ENCODE peak calls at places on chromosomes 1 and 21, in six cellular contexts. One of them, this sample, is unnamed.

GRCh38 chr1:36157115-36157903 is 1.3 kb downstream of the MAP7D1 start:
- DNase-seq in H1: no peak
- DNase-seq in K562: no peak
- DNase-seq in stomach: no peak
- DNase-seq in HepG2: no peak
- DNase-seq in suprapubic skin: no peak
- DNase-seq in this sample: no peak

GRCh38 chr21:26130249-26130896 is 40.2 kb downstream of the APP start:
- DNase-seq in HepG2: no peak
- DNase-seq in H1: no peak
- DNase-seq in stomach: no peak
- DNase-seq in suprapubic skin: no peak
- DNase-seq in K562: no peak
- DNase-seq in this sample: no peak

GRCh38 chr1:147619741-147620140 is 50.6 kb downstream of the ACP6 start:
- DNase-seq in stomach: no peak
- DNase-seq in suprapubic skin: no peak
- DNase-seq in H1: no peak
- DNase-seq in HepG2: no peak
- DNase-seq in K562: no peak
- DNase-seq in this sample: no peak

GRCh38 chr1:166914111-166914510 is 38.0 kb upstream of the TADA1 start:
- DNase-seq in HepG2: no peak
- DNase-seq in H1: no peak
- DNase-seq in K562: no peak
- DNase-seq in suprapubic skin: no peak
- DNase-seq in stomach: no peak
- DNase-seq in this sample: no peak

GRCh38 chr21:18959817-18960216 is 556.2 kb upstream of the TMPRSS15 start:
- DNase-seq in K562: no peak
- DNase-seq in suprapubic skin: no peak
- DNase-seq in HepG2: no peak
- DNase-seq in H1: no peak
- DNase-seq in stomach: no peak
- DNase-seq in this sample: no peak

GRCh38 chr21:26843912-26844257 is 1.3 kb downstream of the ADAMTS1 start:
- DNase-seq in HepG2: no peak
- DNase-seq in suprapubic skin: no peak
- DNase-seq in H1: no peak
- DNase-seq in K562: no peak
- DNase-seq in stomach: no peak
- DNase-seq in this sample: no peak

GRCh38 chr21:38881041-38881570 is 75.4 kb downstream of the ETS2 start:
- DNase-seq in K562: no peak
- DNase-seq in stomach: no peak
- DNase-seq in suprapubic skin: no peak
- DNase-seq in H1: no peak
- DNase-seq in HepG2: no peak
- DNase-seq in this sample: no peak

GRCh38 chr1:221829327-221830011 is 87.6 kb upstream of the DUSP10 start:
- DNase-seq in stomach: no peak
- DNase-seq in H1: no peak
- DNase-seq in suprapubic skin: no peak
- DNase-seq in HepG2: no peak
- DNase-seq in K562: no peak
- DNase-seq in this sample: no peak

GRCh38 chr1:93171549-93172050 is 8.6 kb downstream of the TMED5 start:
- DNase-seq in suprapubic skin: no peak
- DNase-seq in HepG2: no peak
- DNase-seq in stomach: no peak
- DNase-seq in H1: no peak
- DNase-seq in K562: no peak
- DNase-seq in this sample: no peak

GRCh38 chr1:186175588-186175987 is 199.5 kb downstream of the TPR start:
- DNase-seq in K562: no peak
- DNase-seq in H1: no peak
- DNase-seq in stomach: no peak
- DNase-seq in suprapubic skin: no peak
- DNase-seq in HepG2: no peak
- DNase-seq in this sample: no peak

GRCh38 chr1:58003059-58003458 is 543.5 kb downstream of the OMA1 start:
- DNase-seq in HepG2: no peak
- DNase-seq in K562: no peak
- DNase-seq in stomach: no peak
- DNase-seq in suprapubic skin: no peak
- DNase-seq in H1: no peak
- DNase-seq in this sample: no peak

GRCh38 chr1:22579541-22580155 is 16.4 kb downstream of the EPHA8 start:
- DNase-seq in stomach: no peak
- DNase-seq in suprapubic skin: no peak
- DNase-seq in HepG2: no peak
- DNase-seq in K562: no peak
- DNase-seq in H1: no peak
- DNase-seq in this sample: no peak

GRCh38 chr1:21963477-21964217 is 13.2 kb upstream of the CELA3B start:
- DNase-seq in HepG2: peak; percentile 65
- DNase-seq in suprapubic skin: peak; percentile 89
- DNase-seq in H1: peak; percentile 99
- DNase-seq in stomach: peak; percentile 88
- DNase-seq in K562: peak; percentile 87
- DNase-seq in this sample: peak; percentile 83

GRCh38 chr21:35324372-35325220 is 275.5 kb upstream of the RUNX1 start:
- DNase-seq in suprapubic skin: no peak
- DNase-seq in H1: no peak
- DNase-seq in K562: no peak
- DNase-seq in stomach: no peak
- DNase-seq in HepG2: no peak
- DNase-seq in this sample: no peak

GRCh38 chr21:35325953-35326352 is 276.9 kb upstream of the RUNX1 start:
- DNase-seq in K562: no peak
- DNase-seq in suprapubic skin: no peak
- DNase-seq in HepG2: no peak
- DNase-seq in stomach: no peak
- DNase-seq in H1: no peak
- DNase-seq in this sample: no peak

GRCh38 chr21:35321322-35322200 is 272.5 kb upstream of the RUNX1 start:
- DNase-seq in stomach: no peak
- DNase-seq in H1: no peak
- DNase-seq in suprapubic skin: no peak
- DNase-seq in HepG2: no peak
- DNase-seq in K562: no peak
- DNase-seq in this sample: no peak

GRCh38 chr21:35326677-35327076 is 277.6 kb upstream of the RUNX1 start:
- DNase-seq in K562: no peak
- DNase-seq in stomach: no peak
- DNase-seq in suprapubic skin: no peak
- DNase-seq in HepG2: no peak
- DNase-seq in H1: no peak
- DNase-seq in this sample: no peak

DNA sequence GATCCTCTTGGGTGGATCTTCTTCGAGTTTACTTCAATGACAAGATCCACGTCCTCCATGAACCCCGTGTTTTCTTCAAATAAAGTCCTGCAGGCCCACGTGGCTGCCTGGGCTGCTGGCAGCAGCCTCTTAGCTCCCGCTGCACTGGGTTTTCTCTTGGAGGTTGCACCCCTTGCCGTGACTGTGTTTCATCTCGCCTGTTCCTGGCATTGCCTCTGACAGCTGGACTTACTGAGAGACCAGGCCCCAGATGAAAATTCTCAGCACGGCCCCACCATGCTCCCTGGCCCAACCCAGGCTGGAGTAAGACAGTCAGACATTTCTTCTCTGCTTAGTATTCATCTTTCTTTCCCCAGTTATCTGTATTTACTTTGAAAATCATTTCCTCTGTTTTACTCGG is 274.8 kb upstream of the RUNX1 start:
- DNase-seq in K562: no peak
- DNase-seq in H1: no peak
- DNase-seq in HepG2: no peak
- DNase-seq in suprapubic skin: no peak
- DNase-seq in stomach: no peak
- DNase-seq in this sample: peak; percentile 13
- TF ChIP-seq EP300 in K562: no peak
- TF ChIP-seq EP300 in H1: no peak
- TF ChIP-seq EP300 in HepG2: no peak
- TF ChIP-seq EP300 in suprapubic skin: no peak
- TF ChIP-seq EP300 in stomach: peak; percentile 22
- TF ChIP-seq EP300 in this sample: no peak

GRCh38 chr1:181095763-181096184 is 7.3 kb downstream of the IER5 start:
- DNase-seq in HepG2: no peak
- DNase-seq in H1: no peak
- DNase-seq in stomach: no peak
- DNase-seq in K562: no peak
- DNase-seq in suprapubic skin: no peak
- DNase-seq in this sample: no peak

GRCh38 chr1:181097242-181097641 is 8.7 kb downstream of the IER5 start:
- DNase-seq in suprapubic skin: peak; percentile 55
- DNase-seq in HepG2: no peak
- DNase-seq in H1: no peak
- DNase-seq in stomach: no peak
- DNase-seq in K562: no peak
- DNase-seq in this sample: no peak

GRCh38 chr1:181094402-181094801 is 5.9 kb downstream of the IER5 start:
- DNase-seq in H1: no peak
- DNase-seq in HepG2: no peak
- DNase-seq in K562: no peak
- DNase-seq in suprapubic skin: no peak
- DNase-seq in stomach: no peak
- DNase-seq in this sample: no peak

GRCh38 chr1:181094813-181095212 is 6.3 kb downstream of the IER5 start:
- DNase-seq in H1: no peak
- DNase-seq in stomach: no peak
- DNase-seq in HepG2: no peak
- DNase-seq in suprapubic skin: no peak
- DNase-seq in K562: no peak
- DNase-seq in this sample: no peak

GRCh38 chr1:181095260-181095659 is 6.8 kb downstream of the IER5 start:
- DNase-seq in suprapubic skin: no peak
- DNase-seq in stomach: no peak
- DNase-seq in K562: no peak
- DNase-seq in HepG2: no peak
- DNase-seq in H1: no peak
- DNase-seq in this sample: no peak
- TF ChIP-seq POLR2AphosphoS5 in suprapubic skin: no peak
- TF ChIP-seq POLR2AphosphoS5 in stomach: no peak
- TF ChIP-seq POLR2AphosphoS5 in K562: no peak
- TF ChIP-seq POLR2AphosphoS5 in HepG2: no peak
- TF ChIP-seq POLR2AphosphoS5 in H1: no peak
- TF ChIP-seq POLR2AphosphoS5 in this sample: no peak

GRCh38 chr21:40284481-40284880 is 417.2 kb downstream of the PCP4 start:
- DNase-seq in HepG2: no peak
- DNase-seq in suprapubic skin: no peak
- DNase-seq in stomach: no peak
- DNase-seq in H1: no peak
- DNase-seq in K562: no peak
- DNase-seq in this sample: no peak
- TF ChIP-seq EP300 in HepG2: no peak
- TF ChIP-seq EP300 in suprapubic skin: no peak
- TF ChIP-seq EP300 in stomach: no peak
- TF ChIP-seq EP300 in H1: no peak
- TF ChIP-seq EP300 in K562: no peak
- TF ChIP-seq EP300 in this sample: no peak

DNA sequence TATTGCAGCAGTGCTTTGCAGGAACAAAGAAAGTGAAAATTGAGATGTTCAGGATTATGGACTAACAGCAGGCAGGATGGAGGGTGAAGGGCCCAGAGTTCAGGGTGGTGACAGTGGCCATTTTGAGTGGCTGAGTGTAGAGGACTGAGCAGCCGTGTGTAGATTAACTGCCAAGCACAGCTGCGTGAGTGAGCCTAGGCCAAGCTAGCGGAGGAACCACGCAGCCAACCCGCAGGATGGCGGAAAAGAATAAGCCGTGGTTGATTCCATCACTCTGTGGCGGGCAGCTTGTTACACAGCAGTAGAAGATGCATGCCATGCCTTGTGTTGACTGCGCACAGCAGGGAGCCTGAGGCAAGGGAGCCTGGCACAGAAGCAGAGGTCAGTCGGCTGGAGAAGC is 102.5 kb upstream of the KIF26B start:
- DNase-seq in suprapubic skin: no peak
- DNase-seq in HepG2: no peak
- DNase-seq in K562: no peak
- DNase-seq in H1: peak; percentile 50
- DNase-seq in stomach: no peak
- DNase-seq in this sample: no peak
- TF ChIP-seq POLR2AphosphoS5 in suprapubic skin: no peak
- TF ChIP-seq POLR2AphosphoS5 in HepG2: no peak
- TF ChIP-seq POLR2AphosphoS5 in K562: no peak
- TF ChIP-seq POLR2AphosphoS5 in H1: no peak
- TF ChIP-seq POLR2AphosphoS5 in stomach: no peak
- TF ChIP-seq POLR2AphosphoS5 in this sample: no peak

GRCh38 chr1:54328117-54328636 is 78.0 kb downstream of the SSBP3 start:
- DNase-seq in HepG2: no peak
- DNase-seq in K562: no peak
- DNase-seq in suprapubic skin: no peak
- DNase-seq in H1: no peak
- DNase-seq in stomach: no peak
- DNase-seq in this sample: no peak

GRCh38 chr1:54331091-54331772 is 75.0 kb downstream of the SSBP3 start:
- DNase-seq in suprapubic skin: no peak
- DNase-seq in HepG2: no peak
- DNase-seq in stomach: no peak
- DNase-seq in H1: no peak
- DNase-seq in K562: no peak
- DNase-seq in this sample: no peak

GRCh38 chr1:54331843-54332688 is 74.1 kb downstream of the SSBP3 start:
- DNase-seq in H1: no peak
- DNase-seq in K562: no peak
- DNase-seq in stomach: no peak
- DNase-seq in HepG2: no peak
- DNase-seq in suprapubic skin: no peak
- DNase-seq in this sample: no peak

GRCh38 chr1:54327386-54328116 is 78.6 kb downstream of the SSBP3 start:
- DNase-seq in K562: no peak
- DNase-seq in HepG2: no peak
- DNase-seq in H1: no peak
- DNase-seq in stomach: no peak
- DNase-seq in suprapubic skin: no peak
- DNase-seq in this sample: no peak

GRCh38 chr1:54329337-54329954 is 76.7 kb downstream of the SSBP3 start:
- DNase-seq in HepG2: no peak
- DNase-seq in H1: no peak
- DNase-seq in K562: no peak
- DNase-seq in stomach: no peak
- DNase-seq in suprapubic skin: no peak
- DNase-seq in this sample: no peak
- TF ChIP-seq EP300 in HepG2: no peak
- TF ChIP-seq EP300 in H1: no peak
- TF ChIP-seq EP300 in K562: no peak
- TF ChIP-seq EP300 in stomach: no peak
- TF ChIP-seq EP300 in suprapubic skin: no peak
- TF ChIP-seq EP300 in this sample: no peak

This sample was measured in upper lobe of left lung.